ENCODE peak calls at places on chromosome 16, in ten cellular contexts. O is HepG2, M is mesendoderm, R is mammary epithelial cell, V is OCI-LY7, C is MM.1S, F is hepatocyte, Z is GM23248, T is DND-41, W is K562. E is an unnamed sample. For H3K79me2, the result is how much of the 10 kb centered on the place peaks cover.

GRCh38 chr16:65779196-65779595 is 587.3 kb upstream of the CDH5 start:
- DNase-seq in V (no peak), W (no peak), O (no peak), C (no peak), T (no peak), R (no peak), Z (no peak), F (no peak), M (no peak), E (no peak)

GRCh38 chr16:15446901-15447300 is 12.5 kb downstream of the BMERB1 start:
- DNase-seq in W (no peak), T (no peak), F (no peak), O (no peak), C (no peak), M (no peak), R (no peak), V (no peak), Z (no peak), E (no peak)

GRCh38 chr16:79897444-79898146 is 297.1 kb upstream of the MAF start:
- DNase-seq in C (no peak), V (no peak), W (peak), R (no peak), T (no peak), M (no peak), Z (no peak), O (peak), F (peak), E (no peak)

GRCh38 chr16:20763461-20764232 is at the start of gene ACSM3:
- DNase-seq in C (peak), O (peak), R (peak), T (peak), Z (peak), W (peak), F (peak), M (peak), V (peak), E (peak)

GRCh38 chr16:2702871-2703745 is 16.9 kb downstream of the PRSS27 start:
- DNase-seq in V (no peak), M (no peak), C (no peak), Z (no peak), O (no peak), R (no peak), T (no peak), F (no peak), W (no peak), E (no peak)

GRCh38 chr16:11255737-11256656 is at the start of gene SOCS1:
- DNase-seq in C (peak), W (peak), V (peak), R (peak), M (peak), T (peak), F (peak), O (peak), Z (peak), E (peak)

GRCh38 chr16:2339521-2340484 is 725 bp downstream of the ABCA3 start:
- DNase-seq in T (peak), O (peak), R (peak), F (peak), W (peak), Z (peak), C (peak), M (peak), V (no peak), E (peak)

GRCh38 chr16:2250652-2251280 is 621 bp downstream of the ECI1 start:
- DNase-seq in V (no peak), Z (peak), F (no peak), W (peak), C (peak), T (no peak), O (no peak), M (peak), R (peak), E (no peak)

GRCh38 chr16:8583199-8583598 is 7.1 kb downstream of the TMEM114 start:
- DNase-seq in R (peak), O (no peak), F (no peak), Z (peak), M (no peak), W (no peak), V (no peak), C (no peak), T (no peak), E (no peak)

GRCh38 chr16:78816499-78817441 is 717.3 kb downstream of the WWOX start:
- DNase-seq in Z (no peak), V (no peak), W (no peak), F (peak), T (no peak), O (no peak), M (no peak), C (no peak), R (no peak), E (no peak)

GRCh38 chr16:2835638-2836493 is 5.8 kb downstream of the ZG16B start:
- DNase-seq in Z (peak), V (no peak), T (no peak), C (no peak), F (peak), O (peak), M (peak), W (no peak), R (peak), E (no peak)

GRCh38 chr16:52786105-52786504 is 239.2 kb upstream of the TOX3 start:
- DNase-seq in T (no peak), R (no peak), W (no peak), Z (no peak), F (no peak), V (no peak), M (peak), O (no peak), C (no peak), E (no peak)

GRCh38 chr16:14087590-14088154 is 16.6 kb downstream of the MRTFB start:
- DNase-seq in Z (no peak), W (no peak), F (no peak), M (no peak), T (no peak), C (no peak), V (no peak), R (no peak), O (no peak), E (no peak)

GRCh38 chr16:4263504-4264436 is 9.1 kb downstream of the TFAP4 start:
- DNase-seq in M (peak), R (no peak), Z (peak), V (peak), F (peak), O (peak), W (peak), C (no peak), T (no peak), E (peak)

GRCh38 chr16:56742030-56742984 is 12.4 kb downstream of the NUP93 start:
- DNase-seq in M (peak), V (no peak), O (no peak), F (no peak), C (no peak), W (peak), Z (peak), R (peak), T (no peak), E (no peak)

GRCh38 chr16:19972111-19972510 is 87.5 kb upstream of the GPRC5B start:
- DNase-seq in T (no peak), V (no peak), C (no peak), M (no peak), F (peak), Z (no peak), O (no peak), W (no peak), R (peak), E (no peak)

DNA sequence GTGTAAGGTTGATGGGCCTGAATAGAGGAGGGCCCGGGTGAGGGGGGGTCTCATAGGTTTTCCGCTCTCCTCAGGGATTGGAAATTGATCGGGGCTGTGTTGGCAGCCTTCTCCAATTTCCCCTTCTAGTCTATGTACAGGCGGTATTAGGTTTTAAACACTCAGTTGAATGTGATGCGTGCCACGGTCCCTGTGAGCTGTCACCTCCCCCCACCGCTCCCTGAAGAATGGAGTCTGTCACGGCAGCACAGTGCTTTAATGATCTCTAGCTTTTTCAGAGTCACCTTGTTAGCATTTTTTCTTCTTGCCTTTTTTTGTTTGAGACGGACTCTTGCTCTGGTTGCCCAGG is 800 bp downstream of the COX4I1 start:
- DNase-seq in O (peak), T (no peak), R (no peak), C (no peak), W (peak), M (no peak), V (peak), F (peak), Z (peak), E (peak)
- H3K79me2 ChIP-seq in O (half or more), T (half or more), R (half or more), C (half or more), W (half or more), M (half or more), V (half or more), F (half or more), Z (half or more), E (half or more)

DNA sequence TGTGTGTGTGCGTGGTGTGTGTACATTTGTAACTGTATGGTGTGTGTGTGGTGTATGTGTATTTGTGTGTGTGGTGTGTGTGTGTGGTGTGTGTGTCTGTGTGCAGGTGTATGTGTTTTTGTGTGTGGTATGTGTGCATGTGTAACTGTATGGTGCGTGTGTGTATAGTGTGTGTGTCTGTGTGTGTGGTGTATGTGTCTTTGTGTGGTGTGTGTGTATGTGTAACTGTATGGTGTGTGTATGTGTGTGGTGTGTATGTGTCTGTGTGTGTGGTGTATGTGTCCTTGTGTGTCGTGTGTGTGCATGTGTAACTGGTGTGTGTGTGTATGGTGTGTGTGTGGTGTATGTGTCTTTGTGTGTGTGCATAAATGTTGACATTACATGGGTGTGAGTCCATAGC is 163.7 kb upstream of the PLCG2 start:
- DNase-seq in W (no peak), R (no peak), O (no peak), F (no peak), V (no peak), M (no peak), Z (no peak), T (no peak), C (no peak), E (no peak)
- H3K79me2 ChIP-seq in W (under half), R (half or more), O (under half), F (under half), V (under half), M (under half), Z (under half), T (under half), C (under half), E (under half)

DNA sequence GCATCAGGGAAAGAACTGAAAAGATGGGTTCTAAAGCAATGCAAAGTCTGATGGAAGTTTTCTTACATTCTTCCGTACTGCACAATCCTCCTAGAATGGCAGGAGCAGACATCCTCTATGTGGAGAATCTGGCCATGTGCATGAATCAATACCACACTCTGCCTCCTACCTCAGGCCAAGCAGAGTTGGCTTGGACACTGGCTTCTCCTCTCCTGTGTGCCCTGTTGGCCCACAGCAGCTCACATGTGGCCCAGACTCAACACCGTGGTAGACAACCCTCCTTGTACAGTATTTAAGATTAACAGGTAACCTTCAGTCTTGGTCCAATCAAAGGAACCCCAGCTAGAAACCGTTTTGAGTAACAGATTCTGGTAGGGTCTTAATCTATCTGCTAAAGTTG is 101.9 kb downstream of the ZFHX3 start:
- DNase-seq in C (no peak), R (no peak), V (no peak), T (no peak), O (no peak), Z (no peak), F (no peak), W (no peak), M (no peak), E (no peak)
- H3K79me2 ChIP-seq in C (under half), R (under half), V (under half), T (under half), O (half or more), Z (half or more), F (half or more), W (under half), M (under half), E (under half)

GRCh38 chr16:71914802-71915201 is 19.5 kb downstream of the IST1 start:
- DNase-seq in V (no peak), M (no peak), C (no peak), R (no peak), T (no peak), W (no peak), Z (no peak), O (no peak), F (no peak), E (no peak)

GRCh38 chr16:71912483-71912882 is 17.2 kb downstream of the IST1 start:
- DNase-seq in O (no peak), F (no peak), V (no peak), R (no peak), W (no peak), M (no peak), T (no peak), C (no peak), Z (no peak), E (no peak)

GRCh38 chr16:71917900-71918299 is 22.6 kb downstream of the IST1 start:
- DNase-seq in O (no peak), Z (peak), F (peak), V (no peak), C (no peak), M (no peak), T (no peak), W (no peak), R (no peak), E (no peak)

GRCh38 chr16:71916397-71916920 is 21.1 kb downstream of the IST1 start:
- DNase-seq in T (no peak), W (no peak), C (no peak), R (no peak), M (no peak), V (no peak), O (no peak), F (no peak), Z (no peak), E (no peak)

GRCh38 chr16:71915350-71915749 is 20.0 kb downstream of the IST1 start:
- DNase-seq in F (no peak), W (no peak), R (no peak), Z (no peak), O (no peak), T (no peak), M (no peak), V (no peak), C (no peak), E (no peak)
- H3K79me2 ChIP-seq in F (half or more), W (half or more), R (half or more), Z (half or more), O (half or more), T (half or more), M (half or more), V (half or more), C (half or more), E (half or more)

GRCh38 chr16:67699265-67699664 is 19.9 kb downstream of the GFOD2 start:
- DNase-seq in M (no peak), Z (no peak), V (no peak), T (no peak), F (no peak), O (no peak), W (no peak), R (no peak), C (no peak), E (no peak)
- H3K79me2 ChIP-seq in M (under half), Z (half or more), V (under half), T (under half), F (under half), O (under half), W (under half), R (half or more), C (under half), E (under half)

E was measured in neural progenitor cell.